ENCODE peak calls at places on chromosomes 13 and 19, in six cellular contexts. S is stomach, R is aorta, F is OCI-LY7, H is HCT116, D is neural progenitor cell. U is an unnamed sample.
A peak's percentile ranks its signal among the peaks of the same experiment; 100 is the strongest.

GRCh38 chr13:80840313-80840976 is 499.5 kb upstream of the SPRY2 start:
- DNase-seq in F (no peak), H (no peak), D (peak; percentile 56), R (no peak), S (no peak), U (no peak)

GRCh38 chr13:21673592-21674270 is 2.9 kb downstream of the FGF9 start:
- DNase-seq in H (no peak), S (peak; percentile 58), D (peak; percentile 87), F (peak; percentile 79), R (no peak), U (peak; percentile 82)

GRCh38 chr19:33486936-33487793 is 34.4 kb downstream of the PEPD start:
- DNase-seq in D (no peak), R (peak; percentile 38), H (no peak), S (no peak), F (no peak), U (peak; percentile 52)

GRCh38 chr13:39016789-39017188 is 21.1 kb downstream of the PROSER1 start:
- DNase-seq in S (no peak), D (peak; percentile 68), F (peak; percentile 34), H (peak; percentile 16), R (no peak), U (no peak)

GRCh38 chr13:36154567-36155231 is 23.5 kb upstream of the DCLK1 start:
- DNase-seq in F (no peak), R (peak; percentile 77), S (no peak), H (no peak), D (peak; percentile 59), U (no peak)

GRCh38 chr13:51520524-51520923 is 63.7 kb upstream of the WDFY2 start:
- DNase-seq in F (no peak), D (no peak), R (no peak), H (no peak), S (no peak), U (no peak)

GRCh38 chr13:52414963-52415362 is 9.0 kb upstream of the THSD1 start:
- DNase-seq in S (no peak), F (no peak), D (no peak), H (no peak), R (no peak), U (no peak)

GRCh38 chr19:52464798-52465470 is 11.6 kb downstream of the ZNF578 start:
- DNase-seq in F (no peak), H (peak; percentile 2), S (no peak), D (peak; percentile 79), R (no peak), U (no peak)

GRCh38 chr13:92265408-92265807 is 867.0 kb downstream of the GPC5 start:
- DNase-seq in D (no peak), F (no peak), H (no peak), R (no peak), S (no peak), U (no peak)

GRCh38 chr13:80001510-80001842 is 339.4 kb downstream of the SPRY2 start:
- DNase-seq in R (no peak), H (no peak), D (no peak), F (no peak), S (no peak), U (no peak)

GRCh38 chr13:83190020-83190419 is 692.3 kb downstream of the SLITRK1 start:
- DNase-seq in D (no peak), H (no peak), F (no peak), S (no peak), R (no peak), U (no peak)

GRCh38 chr13:67080351-67080750 is 149.8 kb downstream of the PCDH9 start:
- DNase-seq in S (no peak), R (no peak), D (no peak), H (no peak), F (no peak), U (no peak)

GRCh38 chr13:109271061-109271460 is 515.3 kb downstream of the IRS2 start:
- DNase-seq in D (no peak), S (no peak), F (no peak), H (no peak), R (no peak), U (no peak)

GRCh38 chr19:10797541-10798256 is 38.3 kb downstream of the TMED1 start:
- DNase-seq in D (no peak), F (no peak), R (no peak), H (no peak), S (no peak), U (no peak)

GRCh38 chr13:113023694-113024430 is 54.8 kb downstream of the MCF2L start:
- DNase-seq in S (no peak), R (no peak), H (no peak), D (no peak), F (no peak), U (no peak)

GRCh38 chr13:112779856-112780604 is 90.2 kb downstream of the ATP11A start:
- DNase-seq in H (no peak), R (peak; percentile 44), F (no peak), S (peak; percentile 16), D (no peak), U (no peak)

GRCh38 chr19:19595171-19595701 is 23.3 kb downstream of the PBX4 start:
- DNase-seq in S (peak; percentile 76), D (no peak), F (no peak), R (no peak), H (no peak), U (peak; percentile 71)

GRCh38 chr13:37618554-37618953 is 20.0 kb upstream of the POSTN start:
- DNase-seq in R (no peak), H (no peak), F (no peak), S (no peak), D (no peak), U (no peak)

GRCh38 chr19:54207908-54208783 is 7.5 kb downstream of the RPS9 start:
- DNase-seq in R (peak; percentile 78), F (no peak), H (no peak), S (peak; percentile 71), D (no peak), U (peak; percentile 87)

GRCh38 chr19:28066988-28067387 is 1146.0 kb downstream of the UQCRFS1 start:
- DNase-seq in H (no peak), D (no peak), S (no peak), R (no peak), F (no peak), U (no peak)

GRCh38 chr13:37270206-37271001 is 164.9 kb upstream of the CSNK1A1L start:
- DNase-seq in S (no peak), R (no peak), H (no peak), D (no peak), F (no peak), U (no peak)

GRCh38 chr13:35252536-35253205 is 223.8 kb downstream of the MAB21L1 start:
- DNase-seq in D (no peak), F (peak; percentile 1), H (no peak), R (no peak), S (no peak), U (no peak)

GRCh38 chr13:110126391-110126961 is 180.5 kb downstream of the COL4A1 start:
- DNase-seq in R (no peak), S (no peak), F (no peak), D (peak; percentile 92), H (no peak), U (no peak)

GRCh38 chr13:42946927-42947326 is 45.1 kb downstream of the EPSTI1 start:
- DNase-seq in S (no peak), D (no peak), H (no peak), F (no peak), R (no peak), U (no peak)

GRCh38 chr19:49069026-49069425 is 3.5 kb downstream of the KCNA7 start:
- DNase-seq in R (no peak), D (no peak), S (no peak), H (no peak), F (no peak), U (no peak)
- H3K27ac ChIP-seq in R (no peak overlapping the region), D (no peak overlapping the region), S (no peak overlapping the region), H (no peak overlapping the region), F (no peak overlapping the region), U (no peak overlapping the region)

GRCh38 chr19:1269478-1270167 is 491 bp downstream of the CIRBP start:
- DNase-seq in D (peak; percentile 95), H (no peak), S (peak; percentile 86), F (peak; percentile 93), R (peak; percentile 95), U (peak; percentile 94)
- H3K4me1 ChIP-seq in D (peaks cover 62% of the 10 kb centered on the region), H (peaks cover 45% of the 10 kb centered on the region), S (peaks cover 91% of the 10 kb centered on the region), F (peaks cover 85% of the 10 kb centered on the region), R (no peaks in the 10 kb centered on the region), U (peaks cover 79% of the 10 kb centered on the region)

DNA sequence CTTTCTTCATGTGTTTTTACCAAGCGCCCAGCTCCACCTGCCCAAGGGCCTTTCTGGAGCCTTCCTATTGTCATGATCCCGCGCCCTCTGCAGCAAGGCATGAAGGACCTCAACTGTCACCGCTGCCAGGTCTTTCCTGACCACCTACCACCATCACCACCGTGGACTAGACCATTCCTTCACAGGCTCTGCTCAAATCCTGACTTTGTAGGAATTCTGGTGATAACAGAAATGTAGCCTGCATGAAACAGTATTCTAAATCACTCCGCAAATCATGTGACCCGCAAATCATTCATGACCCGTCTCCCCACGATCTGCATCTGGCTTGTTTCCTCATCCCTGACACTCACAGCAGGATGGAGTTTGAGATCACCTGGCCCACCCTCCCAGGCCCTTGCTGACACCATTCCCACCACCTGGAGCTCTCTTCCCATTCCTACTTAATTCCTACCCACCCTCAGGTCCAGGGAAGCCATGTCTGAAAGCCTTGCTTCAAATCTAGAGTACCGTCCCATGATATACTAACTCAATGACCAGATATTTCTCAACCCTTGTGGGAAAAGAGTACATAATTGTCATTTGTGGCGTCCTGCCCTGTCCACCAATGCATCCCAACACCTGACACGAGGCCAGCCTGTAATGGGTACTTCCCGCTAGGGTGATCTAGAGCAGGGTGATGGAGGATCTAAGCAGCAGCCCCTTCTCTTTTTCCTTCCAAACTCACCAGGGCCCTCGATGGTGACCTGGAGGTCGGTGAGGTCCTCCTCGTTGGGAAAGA is 1.3 kb downstream of the UBE2S start:
- DNase-seq in F (peak; percentile 40), R (no peak), S (no peak), D (no peak), H (no peak), U (no peak)
- H3K27ac ChIP-seq in F (peak overlapping the region; percentile 92), R (no peak overlapping the region), S (peak overlapping the region; percentile 98), D (no peak overlapping the region), H (peak overlapping the region; percentile 95), U (no peak overlapping the region)

GRCh38 chr19:49913720-49914119 is 15.3 kb upstream of the ATF5 start:
- DNase-seq in D (no peak), F (no peak), S (no peak), H (no peak), R (no peak), U (no peak)
- H3K4me1 ChIP-seq in D (no peaks in the 10 kb centered on the region), F (peaks cover 14% of the 10 kb centered on the region), S (peaks cover 12% of the 10 kb centered on the region), H (no peaks in the 10 kb centered on the region), R (peaks cover 4% of the 10 kb centered on the region), U (peaks cover 5% of the 10 kb centered on the region)